ENCODE peak calls at places on chromosomes 11 and 22, in ten cellular contexts. I is HFFc6, N is GM10248, K is neural crest cell, X is fibroblast of mammary gland, L is heart right ventricle, G is tibial nerve, D is endothelial cell, T is ovary, R is nephron progenitor cell. Y is an unnamed sample.

GRCh38 chr22:26417406-26417805 is 11.7 kb upstream of the ASPHD2 start:
- DNase-seq in I (no peak), N (no peak), K (no peak), X (no peak), L (no peak), G (no peak), D (no peak), T (no peak), R (no peak), Y (no peak)

GRCh38 chr11:134488512-134488911 is 76.5 kb upstream of the B3GAT1 start:
- DNase-seq in I (no peak), N (no peak), K (no peak), X (no peak), L (no peak), G (no peak), D (no peak), T (no peak), R (no peak), Y (no peak)

GRCh38 chr11:86179646-86180064 is 64.9 kb upstream of the EED start:
- DNase-seq in I (no peak), N (no peak), K (no peak), X (no peak), L (no peak), G (no peak), D (no peak), T (no peak), R (no peak), Y (no peak)

GRCh38 chr22:45550416-45550815 is 47.7 kb downstream of the FBLN1 start:
- DNase-seq in I (no peak), N (no peak), K (no peak), X (no peak), L (no peak), G (no peak), D (no peak), T (no peak), R (no peak), Y (no peak)

GRCh38 chr11:45846174-45846675 is 1.1 kb upstream of the CRY2 start:
- DNase-seq in I (no peak), N (no peak), K (no peak), X (no peak), L (no peak), G (no peak), D (no peak), T (no peak), R (no peak), Y (no peak)

GRCh38 chr22:29147241-29147919 is 58.3 kb upstream of the EMID1 start:
- DNase-seq in I (no peak), N (no peak), K (no peak), X (no peak), L (no peak), G (no peak), D (no peak), T (no peak), R (no peak), Y (no peak)

GRCh38 chr22:19554834-19555404 is 30.7 kb upstream of the CLDN5 start:
- DNase-seq in I (peak), N (no peak), K (no peak), X (peak), L (no peak), G (no peak), D (peak), T (no peak), R (peak), Y (no peak)

GRCh38 chr11:126002181-126002580 is 56.3 kb downstream of the VSIG10L2 start:
- DNase-seq in I (no peak), N (no peak), K (no peak), X (no peak), L (no peak), G (no peak), D (no peak), T (no peak), R (no peak), Y (no peak)

GRCh38 chr22:43385770-43386641 is 25.8 kb upstream of the MPPED1 start:
- DNase-seq in I (peak), N (peak), K (peak), X (peak), L (peak), G (peak), D (peak), T (peak), R (peak), Y (peak)

GRCh38 chr22:47357493-47357892 is 595.0 kb downstream of the TBC1D22A start:
- DNase-seq in I (no peak), N (no peak), K (no peak), X (no peak), L (no peak), G (no peak), D (no peak), T (no peak), R (no peak), Y (no peak)

GRCh38 chr22:23237201-23237798 is 57.0 kb downstream of the BCR start:
- DNase-seq in I (no peak), N (no peak), K (no peak), X (peak), L (peak), G (peak), D (no peak), T (peak), R (peak), Y (no peak)

GRCh38 chr11:134433251-134433650 is 21.2 kb upstream of the B3GAT1 start:
- DNase-seq in I (no peak), N (no peak), K (no peak), X (no peak), L (no peak), G (no peak), D (no peak), T (no peak), R (no peak), Y (no peak)

GRCh38 chr11:103961010-103961409 is 75.4 kb upstream of the DDI1 start:
- DNase-seq in I (peak), N (no peak), K (no peak), X (peak), L (no peak), G (no peak), D (no peak), T (no peak), R (no peak), Y (no peak)

GRCh38 chr22:26979294-26979693 is 321.9 kb downstream of the MIAT start:
- DNase-seq in I (no peak), N (no peak), K (no peak), X (no peak), L (no peak), G (no peak), D (peak), T (no peak), R (peak), Y (no peak)

GRCh38 chr22:38432264-38432663 is 22.7 kb downstream of the KCNJ4 start:
- DNase-seq in I (peak), N (no peak), K (no peak), X (no peak), L (no peak), G (no peak), D (no peak), T (no peak), R (no peak), Y (no peak)

GRCh38 chr11:129457321-129457720 is 81.7 kb downstream of the BARX2 start:
- DNase-seq in I (no peak), N (no peak), K (no peak), X (no peak), L (no peak), G (no peak), D (no peak), T (no peak), R (no peak), Y (no peak)

GRCh38 chr11:116603783-116604323 is 168.9 kb downstream of the BUD13 start:
- DNase-seq in I (no peak), N (no peak), K (no peak), X (no peak), L (no peak), G (no peak), D (no peak), T (no peak), R (no peak), Y (no peak)

GRCh38 chr11:3382613-3383275 is 3.8 kb upstream of the ZNF195 start:
- DNase-seq in I (no peak), N (no peak), K (no peak), X (no peak), L (no peak), G (no peak), D (no peak), T (no peak), R (no peak), Y (no peak)

GRCh38 chr11:3046190-3046589 is 11.0 kb downstream of the CARS1 start:
- DNase-seq in I (no peak), N (no peak), K (no peak), X (no peak), L (no peak), G (no peak), D (peak), T (no peak), R (peak), Y (no peak)

GRCh38 chr22:39179841-39180335 is 27.4 kb upstream of the CBX7 start:
- DNase-seq in I (no peak), N (no peak), K (no peak), X (no peak), L (no peak), G (no peak), D (no peak), T (no peak), R (peak), Y (no peak)

GRCh38 chr22:46593211-46593676 is 26.9 kb upstream of the GRAMD4 start:
- DNase-seq in I (no peak), N (peak), K (no peak), X (no peak), L (no peak), G (no peak), D (no peak), T (no peak), R (no peak), Y (no peak)

DNA sequence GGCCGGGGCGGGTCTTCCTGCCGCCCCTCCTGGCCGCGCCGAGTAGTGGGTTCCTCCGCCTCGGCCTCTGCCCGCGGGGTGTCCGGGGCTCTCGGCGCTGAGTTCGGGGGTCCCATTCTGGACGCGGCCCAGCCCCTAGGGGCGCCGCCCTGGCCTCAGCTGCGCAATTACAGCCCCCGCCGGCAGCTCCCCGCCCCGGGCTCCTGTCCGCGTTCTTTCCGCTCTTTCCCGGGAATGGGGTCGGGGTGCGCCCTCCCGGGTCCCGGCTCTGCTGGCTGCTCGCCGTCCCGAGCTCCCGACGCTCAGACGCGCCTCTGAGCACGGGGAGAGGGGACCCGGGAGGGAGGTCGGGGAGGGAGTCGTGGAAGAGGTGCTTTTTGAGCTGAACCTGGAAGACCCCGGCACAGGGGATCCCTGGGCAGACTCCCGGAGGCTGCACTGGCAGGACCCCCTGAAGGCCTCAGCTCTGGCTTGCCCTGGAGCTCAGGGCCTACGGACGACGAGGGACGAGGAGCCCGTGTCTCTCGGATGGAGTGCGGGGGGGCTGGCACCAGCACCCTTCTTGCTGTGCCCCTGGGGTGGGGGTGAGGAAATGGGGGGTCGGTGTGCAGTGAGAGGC is 543 bp downstream of the TSPAN4 start:
- DNase-seq in I (no peak), N (no peak), K (no peak), X (no peak), L (no peak), G (no peak), D (no peak), T (no peak), R (peak), Y (no peak)
- TF ChIP-seq CTCF in I (peak), N (no peak), K (peak), X (no peak), L (no peak), G (no peak), D (peak), T (no peak), R (no peak), Y (no peak)

GRCh38 chr22:17366830-17367229 is 2.4 kb upstream of the CECR2 start:
- DNase-seq in I (no peak), N (peak), K (peak), X (no peak), L (peak), G (no peak), D (peak), T (peak), R (peak), Y (no peak)
- TF ChIP-seq CTCF in I (no peak), N (peak), K (peak), X (peak), L (peak), G (no peak), D (no peak), T (no peak), R (peak), Y (peak)

GRCh38 chr11:107821199-107821926 is 37.2 kb downstream of the SLC35F2 start:
- DNase-seq in I (peak), N (no peak), K (no peak), X (peak), L (no peak), G (no peak), D (peak), T (no peak), R (no peak), Y (no peak)

GRCh38 chr11:107816028-107816427 is 42.6 kb downstream of the SLC35F2 start:
- DNase-seq in I (no peak), N (no peak), K (no peak), X (no peak), L (no peak), G (no peak), D (no peak), T (no peak), R (no peak), Y (no peak)

GRCh38 chr11:107819361-107820014 is 39.1 kb downstream of the SLC35F2 start:
- DNase-seq in I (no peak), N (no peak), K (no peak), X (peak), L (no peak), G (no peak), D (no peak), T (no peak), R (no peak), Y (no peak)

GRCh38 chr11:107818491-107818890 is 40.1 kb downstream of the SLC35F2 start:
- DNase-seq in I (no peak), N (no peak), K (no peak), X (no peak), L (no peak), G (no peak), D (no peak), T (no peak), R (no peak), Y (no peak)
- TF ChIP-seq CTCF in I (no peak), N (no peak), K (no peak), X (no peak), L (no peak), G (no peak), D (no peak), T (no peak), R (no peak), Y (no peak)

DNA sequence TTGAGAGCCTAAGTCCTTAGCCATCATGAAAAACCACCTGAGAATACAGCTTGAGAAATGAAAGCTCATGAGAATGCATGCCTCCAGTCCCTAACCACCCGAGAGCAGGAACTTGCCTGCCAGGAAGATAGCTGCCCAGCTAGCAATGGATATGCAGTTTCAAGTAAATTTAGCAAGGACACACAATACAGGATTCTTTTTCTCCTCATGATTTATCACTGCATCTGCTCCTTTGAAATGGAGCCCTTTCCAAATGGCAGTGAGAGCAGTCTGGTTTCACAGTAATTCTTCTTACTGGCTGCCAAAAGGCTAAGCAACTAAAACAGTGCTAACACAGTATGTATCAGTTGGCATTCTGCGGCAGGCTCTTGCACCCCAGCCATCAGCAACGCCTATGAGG is 109.9 kb downstream of the MICAL3 start:
- DNase-seq in I (no peak), N (no peak), K (no peak), X (no peak), L (no peak), G (no peak), D (no peak), T (no peak), R (no peak), Y (no peak)
- TF ChIP-seq CTCF in I (no peak), N (no peak), K (no peak), X (no peak), L (no peak), G (no peak), D (no peak), T (no peak), R (no peak), Y (no peak)

GRCh38 chr22:31911565-31912401 is 32.6 kb upstream of the YWHAH start:
- DNase-seq in I (no peak), N (no peak), K (no peak), X (peak), L (no peak), G (no peak), D (no peak), T (no peak), R (no peak), Y (no peak)
- TF ChIP-seq CTCF in I (no peak), N (no peak), K (no peak), X (no peak), L (no peak), G (no peak), D (no peak), T (no peak), R (no peak), Y (no peak)

GRCh38 chr22:32378703-32379272 is 21.1 kb downstream of the RFPL3 start:
- DNase-seq in I (peak), N (no peak), K (peak), X (peak), L (no peak), G (no peak), D (peak), T (no peak), R (peak), Y (no peak)
- TF ChIP-seq CTCF in I (peak), N (peak), K (peak), X (peak), L (no peak), G (peak), D (peak), T (no peak), R (peak), Y (peak)

DNA sequence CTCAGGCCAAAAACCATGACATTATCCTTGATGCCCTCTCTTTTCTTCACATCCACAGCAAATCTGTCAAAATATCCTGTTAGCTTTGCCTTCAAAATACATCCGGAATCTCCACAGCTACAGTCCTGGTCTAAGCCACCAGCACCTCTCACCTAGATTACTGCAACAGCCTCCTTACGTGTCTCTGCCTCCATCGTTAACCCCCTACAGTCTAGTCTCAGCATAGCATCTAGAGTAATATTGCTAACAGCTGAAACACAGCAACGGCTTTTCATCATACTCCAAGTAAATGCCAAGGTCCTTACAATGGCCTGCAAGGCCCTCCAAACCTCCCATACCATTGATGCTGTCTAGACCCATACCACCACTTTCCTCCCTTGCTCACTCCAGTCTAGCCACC is 4.4 kb downstream of the TSG101 start:
- DNase-seq in I (no peak), N (no peak), K (no peak), X (peak), L (no peak), G (no peak), D (no peak), T (no peak), R (no peak), Y (no peak)
- TF ChIP-seq CTCF in I (peak), N (no peak), K (peak), X (peak), L (no peak), G (no peak), D (no peak), T (no peak), R (no peak), Y (no peak)

GRCh38 chr22:48893288-48894063 is 934.2 kb downstream of the BRD1 start:
- DNase-seq in I (no peak), N (no peak), K (no peak), X (no peak), L (no peak), G (no peak), D (no peak), T (no peak), R (no peak), Y (no peak)
- TF ChIP-seq CTCF in I (no peak), N (no peak), K (no peak), X (no peak), L (no peak), G (no peak), D (no peak), T (no peak), R (no peak), Y (no peak)

GRCh38 chr11:6603287-6604080 is at the start of the genes ILK and RRP8:
- DNase-seq in I (peak), N (peak), K (peak), X (peak), L (peak), G (peak), D (peak), T (peak), R (peak), Y (peak)

GRCh38 chr11:6607190-6607635 is 3.6 kb downstream of the ILK start:
- DNase-seq in I (peak), N (no peak), K (no peak), X (no peak), L (peak), G (no peak), D (no peak), T (no peak), R (no peak), Y (no peak)

GRCh38 chr11:6602096-6602940 is 1.1 kb downstream of the RRP8 start:
- DNase-seq in I (no peak), N (no peak), K (no peak), X (no peak), L (peak), G (no peak), D (peak), T (no peak), R (no peak), Y (no peak)

GRCh38 chr11:6606471-6607189 is 3.1 kb downstream of the ILK start:
- DNase-seq in I (peak), N (peak), K (peak), X (peak), L (peak), G (peak), D (peak), T (peak), R (peak), Y (no peak)

GRCh38 chr11:6604081-6604626 is 580 bp downstream of the ILK start:
- DNase-seq in I (peak), N (peak), K (no peak), X (peak), L (peak), G (peak), D (peak), T (peak), R (peak), Y (no peak)
- TF ChIP-seq CTCF in I (peak), N (peak), K (peak), X (peak), L (no peak), G (no peak), D (no peak), T (no peak), R (no peak), Y (peak)

GRCh38 chr11:110433393-110434333 is 3.9 kb downstream of the FDX1 start:
- DNase-seq in I (no peak), N (peak), K (no peak), X (peak), L (no peak), G (no peak), D (no peak), T (no peak), R (no peak), Y (peak)
- TF ChIP-seq CTCF in I (peak), N (peak), K (peak), X (peak), L (peak), G (peak), D (peak), T (peak), R (peak), Y (peak)

Y was measured in D721Med.